ENCODE peak calls at places on chromosomes 7 and 10, in eight cellular contexts. K, Y, A, U, X, Z, N and C are unnamed samples.
A peak's percentile ranks its signal among the peaks of the same experiment; 100 is the strongest.

GRCh38 chr7:134823400-134823799 is 44.0 kb downstream of the CALD1 start:
- DNase-seq in K (no peak), Y (no peak), A (no peak), U (no peak), X (no peak), Z (no peak), N (peak; percentile 92), C (no peak)

GRCh38 chr10:71752391-71753090 is 20.8 kb downstream of the VSIR start:
- DNase-seq in K (no peak), Y (no peak), A (no peak), U (no peak), X (no peak), Z (peak; percentile 70), N (peak; percentile 24), C (no peak)

GRCh38 chr7:78609281-78609680 is 810.7 kb downstream of the PHTF2 start:
- DNase-seq in K (no peak), Y (no peak), A (no peak), U (no peak), X (no peak), Z (no peak), N (no peak), C (no peak)

GRCh38 chr7:6272481-6273323 is at the start of gene CYTH3:
- DNase-seq in K (peak; percentile 66), Y (peak; percentile 86), A (peak; percentile 88), U (peak; percentile 87), X (peak; percentile 74), Z (peak; percentile 87), N (peak; percentile 71), C (peak; percentile 77)

GRCh38 chr7:35258891-35259537 is 5.1 kb upstream of the TBX20 start:
- DNase-seq in K (no peak), Y (no peak), A (no peak), U (no peak), X (no peak), Z (no peak), N (no peak), C (no peak)

GRCh38 chr10:74113546-74113945 is 37.1 kb downstream of the AP3M1 start:
- DNase-seq in K (no peak), Y (peak; percentile 19), A (no peak), U (no peak), X (no peak), Z (no peak), N (peak; percentile 22), C (peak; percentile 41)

GRCh38 chr10:71970331-71970730 is 6.1 kb downstream of the CHST3 start:
- DNase-seq in K (no peak), Y (peak; percentile 45), A (peak; percentile 75), U (peak; percentile 75), X (no peak), Z (no peak), N (no peak), C (peak; percentile 63)

GRCh38 chr10:86178401-86179142 is 188.0 kb downstream of the GRID1 start:
- DNase-seq in K (no peak), Y (peak; percentile 16), A (no peak), U (no peak), X (no peak), Z (no peak), N (no peak), C (peak; percentile 59)

GRCh38 chr10:129820451-129820850 is 143.6 kb downstream of the EBF3 start:
- DNase-seq in K (no peak), Y (no peak), A (no peak), U (no peak), X (no peak), Z (no peak), N (no peak), C (no peak)

GRCh38 chr10:127299956-127300689 is 103.7 kb upstream of the INSYN2A start:
- DNase-seq in K (no peak), Y (no peak), A (no peak), U (peak; percentile 49), X (no peak), Z (peak; percentile 14), N (no peak), C (no peak)

GRCh38 chr10:127298396-127298795 is 102.0 kb upstream of the INSYN2A start:
- DNase-seq in K (no peak), Y (no peak), A (no peak), U (peak; percentile 11), X (no peak), Z (no peak), N (no peak), C (no peak)

GRCh38 chr10:127303105-127303504 is 106.7 kb upstream of the INSYN2A start:
- DNase-seq in K (no peak), Y (no peak), A (no peak), U (no peak), X (no peak), Z (no peak), N (no peak), C (no peak)

GRCh38 chr10:127302343-127302742 is 106.0 kb upstream of the INSYN2A start:
- DNase-seq in K (no peak), Y (no peak), A (no peak), U (no peak), X (no peak), Z (no peak), N (no peak), C (no peak)

GRCh38 chr10:127300868-127301321 is 104.5 kb upstream of the INSYN2A start:
- DNase-seq in K (no peak), Y (peak; percentile 46), A (no peak), U (peak; percentile 40), X (no peak), Z (peak; percentile 38), N (no peak), C (no peak)
- H3K27ac ChIP-seq in K (no peak overlapping the region), Y (peak overlapping the region; percentile 75), A (no peak overlapping the region), U (peak overlapping the region; percentile 33), X (no peak overlapping the region), Z (peak overlapping the region; percentile 73), N (no peak overlapping the region), C (no peak overlapping the region)

DNA sequence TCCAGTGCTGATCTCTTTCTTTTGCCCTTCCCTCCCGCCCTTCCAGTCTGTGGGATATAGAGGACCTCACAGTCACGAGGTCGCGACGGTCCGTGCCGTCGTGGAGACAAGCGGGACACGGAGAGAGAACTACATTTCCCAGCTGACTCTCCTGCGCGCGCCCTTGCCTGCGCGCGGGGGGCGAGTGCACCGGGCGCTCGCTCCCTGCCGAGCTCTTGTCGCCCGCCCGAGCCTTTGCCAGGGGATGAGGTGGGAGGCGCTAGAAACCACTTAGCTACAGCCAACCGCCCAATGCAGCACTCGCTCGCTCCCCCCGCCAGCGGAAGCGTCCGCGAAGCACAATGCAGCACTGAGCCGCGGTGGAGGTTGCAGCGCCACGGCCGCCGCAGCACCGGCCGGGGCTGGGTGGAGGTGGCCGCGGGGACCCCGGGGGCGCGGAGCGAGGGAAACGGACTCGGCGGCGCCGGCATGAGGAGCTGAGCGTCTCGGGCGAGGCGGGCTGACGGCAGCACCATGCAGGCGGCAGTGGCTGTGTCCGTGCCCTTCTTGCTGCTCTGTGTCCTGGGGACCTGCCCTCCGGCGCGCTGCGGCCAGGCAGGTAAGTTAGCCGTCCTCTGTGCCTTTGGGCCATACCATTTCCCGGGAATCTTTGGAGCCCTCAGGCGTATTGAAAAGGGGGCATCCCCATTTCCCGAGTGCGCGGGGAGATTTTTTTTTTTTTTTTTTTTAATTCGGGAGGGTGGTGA is at the start of gene ADAM22:
- DNase-seq in K (peak; percentile 88), Y (peak; percentile 88), A (peak; percentile 89), U (peak; percentile 74), X (peak; percentile 74), Z (peak; percentile 89), N (peak; percentile 64), C (peak; percentile 96)
- TF ChIP-seq POLR2A in K (peak; percentile 49), Y (peak; percentile 51), A (no peak), U (no peak), X (no peak), Z (peak; percentile 44), N (no peak), C (no peak)

DNA sequence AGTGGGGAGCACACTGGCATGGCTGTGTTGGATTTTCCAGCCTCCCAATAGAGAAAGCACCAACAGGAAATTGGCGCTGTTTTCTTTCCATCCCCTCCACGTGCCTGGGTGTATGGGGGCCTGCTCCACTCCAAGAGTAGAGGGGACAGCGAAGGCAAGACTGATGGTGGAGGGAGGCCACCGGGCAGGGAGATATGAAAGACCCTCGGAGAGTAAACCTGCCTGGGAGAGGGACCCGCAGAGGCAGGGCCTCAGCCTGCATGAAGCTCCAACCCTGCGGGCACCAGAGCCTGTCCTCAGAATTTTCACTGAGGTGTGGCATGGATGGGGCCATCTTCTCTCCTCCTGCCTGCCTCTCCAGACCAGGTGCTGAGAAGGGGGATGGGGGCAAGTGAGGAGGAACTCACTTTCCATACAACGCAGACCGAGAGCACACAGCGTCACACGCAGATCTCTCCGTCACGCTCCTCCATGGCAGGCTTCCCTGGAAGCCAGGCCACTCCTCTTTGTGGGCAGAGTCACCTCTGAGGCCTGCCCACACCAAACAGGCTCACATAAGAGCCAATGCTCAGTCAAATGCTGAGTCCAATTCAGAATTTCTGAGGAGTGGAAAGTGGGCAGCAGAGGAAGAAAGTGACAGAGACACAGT is 18.8 kb downstream of the ANXA11 start:
- DNase-seq in K (no peak), Y (peak; percentile 64), A (peak; percentile 77), U (peak; percentile 63), X (no peak), Z (no peak), N (no peak), C (peak; percentile 35)
- H3K27ac ChIP-seq in K (peak overlapping the region; percentile 54), Y (peak overlapping the region; percentile 53), A (peak overlapping the region; percentile 20), U (peak overlapping the region; percentile 77), X (no peak overlapping the region), Z (peak overlapping the region; percentile 81), N (no peak overlapping the region), C (no peak overlapping the region)

GRCh38 chr10:31320179-31320597 is 1.2 kb downstream of the ZEB1 start:
- DNase-seq in K (peak; percentile 55), Y (peak; percentile 25), A (peak; percentile 78), U (peak; percentile 31), X (peak; percentile 48), Z (peak; percentile 42), N (no peak), C (peak; percentile 62)
- TF ChIP-seq POLR2A in K (no peak), Y (no peak), A (no peak), U (no peak), X (no peak), Z (no peak), N (no peak), C (no peak)

GRCh38 chr7:142787783-142788182 is 17.0 kb downstream of the PRSS2 start:
- DNase-seq in K (no peak), Y (no peak), A (no peak), U (no peak), X (no peak), Z (no peak), N (no peak), C (no peak)
- H3K27ac ChIP-seq in K (no peak overlapping the region), Y (no peak overlapping the region), A (no peak overlapping the region), U (no peak overlapping the region), X (no peak overlapping the region), Z (peak overlapping the region; percentile 3), N (no peak overlapping the region), C (no peak overlapping the region)

GRCh38 chr10:43404675-43405221 is 4.2 kb downstream of the HNRNPF start:
- DNase-seq in K (no peak), Y (no peak), A (no peak), U (no peak), X (no peak), Z (no peak), N (no peak), C (no peak)
- TF ChIP-seq POLR2A in K (no peak), Y (no peak), A (no peak), U (no peak), X (no peak), Z (no peak), N (no peak), C (no peak)

GRCh38 chr7:45881759-45882464 is 6.4 kb upstream of the IGFBP1 start:
- DNase-seq in K (no peak), Y (no peak), A (no peak), U (no peak), X (peak; percentile 27), Z (no peak), N (peak; percentile 89), C (no peak)
- H3K27ac ChIP-seq in K (no peak overlapping the region), Y (no peak overlapping the region), A (no peak overlapping the region), U (no peak overlapping the region), X (no peak overlapping the region), Z (no peak overlapping the region), N (peak overlapping the region; percentile 28), C (no peak overlapping the region)